ENCODE peak calls at places on chromosomes 2 and 18, in eight cellular contexts. One of them, this sample, is unnamed.

GRCh38 chr2:102172749-102173148 is 14.1 kb upstream of the IL1RL2 start:
- DNase-seq in nephron progenitor cell: no peak
- DNase-seq in right cardiac atrium: no peak
- DNase-seq in WERI-Rb-1: no peak
- DNase-seq in thoracic aorta: no peak
- DNase-seq in aorta: no peak
- DNase-seq in Caki2: no peak
- DNase-seq in mesothelial cell of epicardium: no peak
- DNase-seq in this sample: no peak

GRCh38 chr2:215784371-215784783 is 229.0 kb downstream of the MREG start:
- DNase-seq in nephron progenitor cell: no peak
- DNase-seq in right cardiac atrium: no peak
- DNase-seq in WERI-Rb-1: no peak
- DNase-seq in thoracic aorta: no peak
- DNase-seq in aorta: no peak
- DNase-seq in Caki2: no peak
- DNase-seq in mesothelial cell of epicardium: no peak
- DNase-seq in this sample: no peak

GRCh38 chr2:64104944-64105343 is 39.3 kb downstream of the PELI1 start:
- DNase-seq in nephron progenitor cell: no peak
- DNase-seq in right cardiac atrium: no peak
- DNase-seq in WERI-Rb-1: no peak
- DNase-seq in thoracic aorta: no peak
- DNase-seq in aorta: no peak
- DNase-seq in Caki2: peak; percentile 66
- DNase-seq in mesothelial cell of epicardium: no peak
- DNase-seq in this sample: peak; percentile 58

GRCh38 chr2:149204686-149205085 is 125.7 kb upstream of the LYPD6 start:
- DNase-seq in nephron progenitor cell: no peak
- DNase-seq in right cardiac atrium: no peak
- DNase-seq in WERI-Rb-1: no peak
- DNase-seq in thoracic aorta: no peak
- DNase-seq in aorta: no peak
- DNase-seq in Caki2: no peak
- DNase-seq in mesothelial cell of epicardium: no peak
- DNase-seq in this sample: no peak

GRCh38 chr2:53739057-53739456 is 28.5 kb upstream of the CHAC2 start:
- DNase-seq in nephron progenitor cell: no peak
- DNase-seq in right cardiac atrium: no peak
- DNase-seq in WERI-Rb-1: no peak
- DNase-seq in thoracic aorta: no peak
- DNase-seq in aorta: no peak
- DNase-seq in Caki2: no peak
- DNase-seq in mesothelial cell of epicardium: no peak
- DNase-seq in this sample: no peak

GRCh38 chr2:161990036-161990435 is 84.0 kb downstream of the DPP4 start:
- DNase-seq in nephron progenitor cell: no peak
- DNase-seq in right cardiac atrium: no peak
- DNase-seq in WERI-Rb-1: no peak
- DNase-seq in thoracic aorta: no peak
- DNase-seq in aorta: no peak
- DNase-seq in Caki2: no peak
- DNase-seq in mesothelial cell of epicardium: no peak
- DNase-seq in this sample: no peak

GRCh38 chr2:36965751-36966369 is 476 bp downstream of the STRN start:
- DNase-seq in nephron progenitor cell: peak; percentile 75
- DNase-seq in right cardiac atrium: peak; percentile 19
- DNase-seq in WERI-Rb-1: peak; percentile 80
- DNase-seq in thoracic aorta: peak; percentile 16
- DNase-seq in aorta: peak; percentile 84
- DNase-seq in Caki2: peak; percentile 33
- DNase-seq in mesothelial cell of epicardium: peak; percentile 46
- DNase-seq in this sample: peak; percentile 14

GRCh38 chr18:8367217-8367988 is 241.8 kb upstream of the RAB12 start:
- DNase-seq in nephron progenitor cell: peak; percentile 73
- DNase-seq in right cardiac atrium: peak; percentile 27
- DNase-seq in WERI-Rb-1: peak; percentile 54
- DNase-seq in thoracic aorta: no peak
- DNase-seq in aorta: peak; percentile 79
- DNase-seq in Caki2: no peak
- DNase-seq in mesothelial cell of epicardium: peak; percentile 38
- DNase-seq in this sample: peak; percentile 14

GRCh38 chr2:235518317-235519090 is 24.7 kb downstream of the AGAP1 start:
- DNase-seq in nephron progenitor cell: no peak
- DNase-seq in right cardiac atrium: peak; percentile 28
- DNase-seq in WERI-Rb-1: no peak
- DNase-seq in thoracic aorta: no peak
- DNase-seq in aorta: peak; percentile 55
- DNase-seq in Caki2: no peak
- DNase-seq in mesothelial cell of epicardium: no peak
- DNase-seq in this sample: peak; percentile 18

GRCh38 chr2:182766626-182767025 is 50.6 kb downstream of the DNAJC10 start:
- DNase-seq in nephron progenitor cell: no peak
- DNase-seq in right cardiac atrium: no peak
- DNase-seq in WERI-Rb-1: peak; percentile 68
- DNase-seq in thoracic aorta: no peak
- DNase-seq in aorta: no peak
- DNase-seq in Caki2: no peak
- DNase-seq in mesothelial cell of epicardium: no peak
- DNase-seq in this sample: no peak